ENCODE peak calls at places on chromosomes 2 and 18, in five cellular contexts. T is A549, S is transverse colon, P is tibial nerve, W is K562. R is an unnamed sample.

GRCh38 chr2:220293966-220294365 is 666.5 kb downstream of the SLC4A3 start:
- DNase-seq in T (no peak), S (no peak), P (no peak), W (no peak), R (no peak)

GRCh38 chr2:237053066-237053465 is 32.6 kb upstream of the COPS8 start:
- DNase-seq in T (no peak), S (no peak), P (no peak), W (no peak), R (no peak)

GRCh38 chr2:105919826-105920225 is 175.1 kb downstream of the NCK2 start:
- DNase-seq in T (peak), S (peak), P (no peak), W (peak), R (peak)

GRCh38 chr2:225002039-225002655 is 40.1 kb downstream of the DOCK10 start:
- DNase-seq in T (peak), S (peak), P (peak), W (peak), R (no peak)

GRCh38 chr2:85131116-85131515 is 2.1 kb upstream of the TCF7L1 start:
- DNase-seq in T (no peak), S (no peak), P (no peak), W (peak), R (no peak)

GRCh38 chr2:201860541-201861154 is 54.3 kb downstream of the CDK15 start:
- DNase-seq in T (peak), S (peak), P (no peak), W (peak), R (no peak)

GRCh38 chr2:46683541-46683940 is 204.2 kb downstream of the TMEM247 start:
- DNase-seq in T (no peak), S (no peak), P (no peak), W (no peak), R (no peak)

GRCh38 chr2:147482111-147482510 is 362.7 kb upstream of the ACVR2A start:
- DNase-seq in T (no peak), S (no peak), P (no peak), W (no peak), R (no peak)

GRCh38 chr2:111701266-111701665 is 182.7 kb downstream of the ANAPC1 start:
- DNase-seq in T (no peak), S (no peak), P (no peak), W (no peak), R (peak)

GRCh38 chr2:2881507-2881906 is 496.1 kb downstream of the EIPR1 start:
- DNase-seq in T (no peak), S (no peak), P (no peak), W (no peak), R (no peak)

GRCh38 chr2:2877427-2877826 is 500.2 kb downstream of the EIPR1 start:
- DNase-seq in T (no peak), S (no peak), P (no peak), W (no peak), R (no peak)

GRCh38 chr2:2879071-2879470 is 498.5 kb downstream of the EIPR1 start:
- DNase-seq in T (no peak), S (no peak), P (no peak), W (no peak), R (no peak)

GRCh38 chr2:2880938-2881337 is 496.7 kb downstream of the EIPR1 start:
- DNase-seq in T (no peak), S (no peak), P (no peak), W (no peak), R (no peak)

GRCh38 chr2:2879776-2880175 is 497.8 kb downstream of the EIPR1 start:
- DNase-seq in T (no peak), S (no peak), P (no peak), W (no peak), R (no peak)
- TF ChIP-seq EP300 in T (no peak), S (no peak), P (no peak), W (no peak), R (no peak)

GRCh38 chr2:37231251-37232130 is at the start of the genes CEBPZ and NDUFAF7:
- DNase-seq in T (peak), S (peak), P (peak), W (peak), R (peak)
- TF ChIP-seq POLR2A in T (peak), S (peak), P (peak), W (peak), R (peak)

DNA sequence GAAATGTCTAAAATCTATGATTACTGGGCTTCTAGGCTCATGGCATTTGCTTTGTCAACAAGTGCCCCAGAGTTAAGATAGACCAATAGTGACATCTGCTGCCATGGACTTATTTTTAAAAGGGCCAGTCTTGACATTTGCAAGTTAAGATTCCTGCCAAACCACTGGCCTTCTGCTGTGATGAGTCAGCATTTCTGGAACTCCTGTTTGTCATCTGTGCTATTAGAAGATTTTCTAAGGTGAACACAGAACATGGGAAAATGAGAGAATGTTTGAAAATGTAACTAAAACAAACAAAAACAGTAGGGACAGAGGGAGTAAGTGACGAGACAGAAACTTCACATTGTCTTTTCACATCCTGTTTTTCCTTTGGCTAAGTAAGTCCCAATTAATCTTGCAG is 93.7 kb upstream of the WDR75 start:
- DNase-seq in T (peak), S (peak), P (no peak), W (peak), R (no peak)
- TF ChIP-seq EP300 in T (no peak), S (no peak), P (no peak), W (no peak), R (no peak)

DNA sequence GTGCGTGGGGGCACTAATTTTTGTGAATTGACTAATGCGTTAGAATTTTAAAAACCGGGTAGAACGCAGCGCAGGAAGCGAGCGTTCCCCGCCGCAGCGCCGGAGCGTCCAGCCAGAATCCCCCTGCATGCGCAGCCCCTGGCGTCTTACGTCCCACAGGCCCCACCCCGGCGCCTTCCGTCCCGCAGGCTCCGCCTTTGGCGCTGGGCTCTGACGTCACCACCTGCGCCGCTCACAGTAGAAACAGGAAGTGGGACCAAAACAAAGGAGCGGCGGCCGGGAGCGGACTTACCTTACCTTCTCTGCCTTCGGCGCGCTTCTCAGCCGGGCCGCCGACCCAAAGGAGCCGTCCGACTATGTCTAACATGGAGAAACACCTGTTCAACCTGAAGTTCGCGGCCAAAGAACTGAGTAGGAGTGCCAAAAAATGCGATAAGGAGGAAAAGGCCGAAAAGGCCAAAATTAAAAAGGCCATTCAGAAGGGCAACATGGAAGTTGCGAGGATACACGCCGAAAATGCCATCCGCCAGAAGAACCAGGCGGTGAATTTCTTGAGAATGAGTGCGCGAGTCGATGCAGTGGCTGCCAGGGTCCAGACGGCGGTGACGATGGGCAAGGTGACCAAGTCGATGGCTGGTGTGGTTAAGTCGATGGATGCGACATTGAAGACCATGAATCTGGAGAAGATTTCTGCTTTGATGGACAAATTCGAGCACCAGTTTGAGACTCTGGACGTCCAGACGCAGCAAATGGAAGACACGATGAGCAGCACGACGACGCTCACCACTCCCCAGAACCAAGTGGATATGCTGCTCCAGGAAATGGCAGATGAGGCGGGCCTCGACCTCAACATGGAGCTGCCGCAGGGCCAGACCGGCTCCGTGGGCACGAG is at the start of gene CHMP1B:
- DNase-seq in T (peak), S (peak), P (peak), W (peak), R (peak)
- TF ChIP-seq POLR2A in T (peak), S (peak), P (peak), W (peak), R (peak)

GRCh38 chr2:182302972-182303371 is 123.9 kb downstream of the PDE1A start:
- DNase-seq in T (no peak), S (no peak), P (no peak), W (no peak), R (no peak)
- TF ChIP-seq EP300 in T (no peak), S (no peak), P (no peak), W (no peak), R (no peak)